ENCODE peak calls at places on chromosomes 13 and 19, in eight cellular contexts. S, K, C, V, H, D, Z and F are unnamed samples.

GRCh38 chr13:44417446-44417845 is 43.8 kb downstream of the SERP2 start:
- DNase-seq in Z (no peak), D (no peak), S (no peak), K (no peak), V (no peak), C (no peak), H (no peak), F (no peak)

GRCh38 chr19:17830567-17831418 is 9.5 kb upstream of the INSL3 start:
- DNase-seq in D (peak), Z (peak), K (peak), H (peak), V (peak), C (peak), S (peak), F (peak)

GRCh38 chr19:56383826-56384605 is 9.3 kb downstream of the ZNF582 start:
- DNase-seq in H (no peak), S (no peak), V (no peak), D (no peak), C (no peak), K (no peak), Z (no peak), F (no peak)

GRCh38 chr19:13089139-13089856 is 13.4 kb downstream of the LYL1 start:
- DNase-seq in D (no peak), H (no peak), V (no peak), S (no peak), Z (no peak), K (no peak), C (no peak), F (no peak)

GRCh38 chr13:96650301-96650886 is 343.9 kb downstream of the OXGR1 start:
- DNase-seq in H (no peak), K (peak), C (no peak), V (no peak), S (no peak), D (no peak), Z (peak), F (no peak)

GRCh38 chr13:34064456-34065205 is 246.7 kb downstream of the RFC3 start:
- DNase-seq in D (no peak), S (no peak), H (no peak), C (no peak), K (no peak), Z (no peak), V (no peak), F (no peak)

GRCh38 chr19:34155686-34156085 is 16.6 kb upstream of the LSM14A start:
- DNase-seq in K (no peak), V (no peak), H (no peak), S (no peak), D (no peak), C (no peak), Z (no peak), F (no peak)

GRCh38 chr19:16295071-16295470 is 29.6 kb upstream of the KLF2 start:
- DNase-seq in K (peak), H (no peak), Z (no peak), D (no peak), V (no peak), S (no peak), C (no peak), F (no peak)

GRCh38 chr19:655691-656090 is 7.3 kb downstream of the RNF126 start:
- DNase-seq in K (no peak), C (no peak), S (no peak), H (no peak), V (no peak), Z (no peak), D (no peak), F (no peak)